ENCODE peak calls at places on chromosomes 16 and 17, in five cellular contexts. A is astrocyte of the spinal cord, S is GM13977, T is fibroblast of villous mesenchyme, O is lower leg skin. V is an unnamed sample.

GRCh38 chr17:6108382-6108781 is 38.2 kb downstream of the WSCD1 start:
- DNase-seq in O (no peak), T (no peak), A (no peak), S (no peak), V (no peak)

GRCh38 chr17:72456026-72456569 is 335.3 kb downstream of the SOX9 start:
- DNase-seq in O (no peak), S (no peak), T (peak), A (peak), V (no peak)

GRCh38 chr16:19948186-19949104 is 63.8 kb upstream of the GPRC5B start:
- DNase-seq in S (no peak), A (no peak), T (no peak), O (no peak), V (no peak)

GRCh38 chr16:3036726-3037315 is at the start of gene BICDL2:
- DNase-seq in T (no peak), S (no peak), A (no peak), O (no peak), V (no peak)

GRCh38 chr17:77420476-77420803 is 279.7 kb downstream of the SEC14L1 start:
- DNase-seq in S (no peak), O (no peak), A (no peak), T (no peak), V (no peak)

GRCh38 chr16:1691956-1692355 is 13.9 kb downstream of the JPT2 start:
- DNase-seq in S (no peak), O (no peak), A (peak), T (peak), V (no peak)

GRCh38 chr16:8831450-8832382 is 34.1 kb downstream of the PMM2 start:
- DNase-seq in S (no peak), A (no peak), O (no peak), T (no peak), V (no peak)

GRCh38 chr17:42171831-42172230 is 9.1 kb downstream of the KCNH4 start:
- DNase-seq in O (no peak), A (no peak), S (no peak), T (no peak), V (no peak)

GRCh38 chr16:65672960-65673359 is 551.1 kb upstream of the CDH11 start:
- DNase-seq in T (no peak), O (no peak), S (no peak), A (no peak), V (no peak)

GRCh38 chr16:12337776-12338655 is 361.5 kb downstream of the SNX29 start:
- DNase-seq in S (no peak), A (peak), T (no peak), O (no peak), V (no peak)

GRCh38 chr16:79497951-79498350 is 102.6 kb downstream of the MAF start:
- DNase-seq in T (no peak), S (no peak), A (no peak), O (no peak), V (no peak)

GRCh38 chr16:1102921-1103648 is 7.0 kb upstream of the C1QTNF8 start:
- DNase-seq in S (peak), A (no peak), O (peak), T (peak), V (peak)

GRCh38 chr17:81641825-81642489 is 5.0 kb downstream of the TSPAN10 start:
- DNase-seq in A (peak), T (peak), S (no peak), O (no peak), V (no peak)

GRCh38 chr16:10668322-10669045 is 26.2 kb downstream of the TEKT5 start:
- DNase-seq in S (peak), O (no peak), T (no peak), A (peak), V (no peak)

GRCh38 chr17:21365016-21365415 is 11.1 kb upstream of the KCNJ12 start:
- DNase-seq in O (no peak), S (no peak), A (no peak), T (no peak), V (no peak)

GRCh38 chr16:25914357-25914962 is 222.7 kb downstream of the HS3ST4 start:
- DNase-seq in A (no peak), O (no peak), S (no peak), T (no peak), V (no peak)

GRCh38 chr17:45332505-45332904 is 15.7 kb upstream of the MAP3K14 start:
- DNase-seq in A (no peak), T (no peak), S (no peak), O (no peak), V (no peak)

GRCh38 chr17:77372444-77373297 is 231.9 kb downstream of the SEC14L1 start:
- DNase-seq in T (peak), A (peak), O (peak), S (peak), V (peak)

GRCh38 chr16:31023627-31024226 is 9.6 kb upstream of the STX4 start:
- DNase-seq in A (no peak), T (no peak), O (no peak), S (no peak), V (no peak)

GRCh38 chr16:47927330-47927729 is 228.5 kb downstream of the ABCC12 start:
- DNase-seq in S (no peak), T (peak), A (peak), O (no peak), V (no peak)

GRCh38 chr17:81091134-81091530 is 56.2 kb downstream of the BAIAP2 start:
- DNase-seq in A (no peak), O (no peak), S (no peak), T (no peak), V (no peak)

GRCh38 chr16:16019488-16019887 is 70.1 kb downstream of the ABCC1 start:
- DNase-seq in T (peak), S (no peak), O (no peak), A (peak), V (peak)

GRCh38 chr17:75927286-75927922 is 13.4 kb downstream of the FBF1 start:
- DNase-seq in S (peak), T (peak), O (peak), A (no peak), V (no peak)

GRCh38 chr16:53168744-53169143 is 114.0 kb downstream of the CHD9 start:
- DNase-seq in O (no peak), A (no peak), T (no peak), S (no peak), V (no peak)

GRCh38 chr16:51880776-51881175 is 666.2 kb downstream of the TOX3 start:
- DNase-seq in A (peak), S (no peak), T (peak), O (no peak), V (no peak)

GRCh38 chr17:40499551-40500189 is 1.8 kb downstream of the TNS4 start:
- DNase-seq in T (peak), S (no peak), O (peak), A (peak), V (peak)

GRCh38 chr17:8189041-8189710 is 804 bp downstream of the BORCS6 start:
- DNase-seq in A (no peak), T (no peak), O (no peak), S (no peak), V (no peak)

GRCh38 chr17:27846042-27846655 is 45.8 kb upstream of the NOS2 start:
- DNase-seq in T (no peak), A (no peak), O (no peak), S (no peak), V (peak)

GRCh38 chr17:27810211-27810901 is 10.0 kb upstream of the NOS2 start:
- DNase-seq in A (no peak), S (peak), O (no peak), T (no peak), V (no peak)

GRCh38 chr17:31067699-31068184 is 27.0 kb upstream of the NF1 start:
- DNase-seq in S (no peak), O (no peak), A (peak), T (peak), V (no peak)

GRCh38 chr17:81683208-81683583 is 401 bp downstream of the ARL16 start:
- DNase-seq in T (no peak), S (no peak), A (no peak), O (no peak), V (no peak)

GRCh38 chr17:79133214-79133613 is 58.6 kb downstream of the ENGASE start:
- DNase-seq in O (no peak), T (no peak), A (no peak), S (no peak), V (no peak)

DNA sequence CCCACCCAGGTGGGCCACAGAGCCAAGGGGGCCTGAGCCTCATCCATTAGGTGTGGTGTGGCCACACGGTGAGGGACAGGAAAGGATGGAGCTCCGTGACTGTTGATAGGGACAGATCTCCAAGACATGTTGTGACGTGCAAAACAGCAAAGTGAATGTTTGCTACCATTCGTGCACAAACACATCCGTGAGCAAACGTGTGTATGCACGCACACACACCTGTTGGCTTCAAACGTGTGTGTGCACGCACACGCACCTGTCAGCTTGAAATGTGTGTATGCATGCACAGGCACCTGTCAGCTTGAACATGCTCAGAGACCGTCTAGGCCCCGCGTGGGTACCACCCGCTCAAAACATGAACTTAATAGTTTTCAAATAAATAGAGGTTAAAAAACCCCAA is 46.6 kb downstream of the ZDHHC7 start:
- DNase-seq in O (no peak), T (no peak), A (no peak), S (no peak), V (no peak)
- TF ChIP-seq CTCF in O (no peak), T (no peak), A (no peak), S (no peak), V (no peak)

GRCh38 chr16:58513874-58514273 is 1.4 kb upstream of the SETD6 start:
- DNase-seq in T (peak), O (no peak), S (no peak), A (no peak), V (no peak)

GRCh38 chr16:58518083-58518979 is 3.0 kb downstream of the SETD6 start:
- DNase-seq in S (peak), A (no peak), O (no peak), T (no peak), V (no peak)

GRCh38 chr16:58516768-58517107 is 1.4 kb downstream of the SETD6 start:
- DNase-seq in A (no peak), S (no peak), T (no peak), O (no peak), V (no peak)

GRCh38 chr16:58515871-58516767 is 802 bp downstream of the SETD6 start:
- DNase-seq in O (no peak), S (peak), A (no peak), T (no peak), V (no peak)

DNA sequence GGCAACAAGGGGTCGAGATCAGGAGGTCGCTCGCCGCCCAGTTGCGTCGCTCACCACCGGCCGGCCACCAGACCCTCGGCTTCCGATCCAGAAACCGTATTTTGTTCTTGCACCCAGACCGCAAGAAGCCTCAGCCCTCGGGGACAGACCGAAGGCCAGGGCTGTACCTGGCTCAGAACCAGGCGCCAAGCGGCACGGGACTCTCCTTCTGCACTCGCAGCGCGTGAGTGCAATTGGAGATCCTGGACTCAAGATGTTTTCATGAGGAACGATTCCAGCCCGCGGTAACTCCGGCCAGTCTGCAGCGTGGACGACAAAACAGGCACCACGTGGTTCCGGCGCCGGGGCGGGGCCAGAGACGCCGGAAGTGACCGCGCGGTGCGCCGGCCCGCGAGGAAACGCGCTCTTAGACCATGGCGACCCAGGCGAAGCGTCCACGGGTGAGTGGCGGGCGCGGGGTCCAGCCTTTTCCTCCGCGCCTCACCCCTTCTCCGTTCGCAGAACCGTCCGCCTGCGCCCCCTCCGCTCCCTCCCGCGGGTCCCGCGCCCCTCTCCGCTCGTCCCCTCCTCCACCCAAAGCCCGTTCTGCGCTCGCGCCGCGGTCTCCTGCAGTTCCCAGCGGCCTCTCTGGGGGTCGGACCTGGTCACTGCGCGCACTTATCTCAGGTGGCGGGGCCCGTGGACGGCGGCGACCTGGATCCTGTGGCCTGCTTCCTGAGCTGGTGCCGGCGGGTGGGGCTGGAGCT is at the start of gene SETD6:
- DNase-seq in S (peak), T (peak), O (peak), A (peak), V (peak)
- TF ChIP-seq CTCF in S (peak), T (peak), O (no peak), A (peak), V (no peak)

GRCh38 chr17:2056221-2057129 is 1.6 kb downstream of the HIC1 start:
- DNase-seq in S (peak), T (peak), O (no peak), A (peak), V (no peak)
- TF ChIP-seq CTCF in S (peak), T (no peak), O (no peak), A (no peak), V (no peak)

DNA sequence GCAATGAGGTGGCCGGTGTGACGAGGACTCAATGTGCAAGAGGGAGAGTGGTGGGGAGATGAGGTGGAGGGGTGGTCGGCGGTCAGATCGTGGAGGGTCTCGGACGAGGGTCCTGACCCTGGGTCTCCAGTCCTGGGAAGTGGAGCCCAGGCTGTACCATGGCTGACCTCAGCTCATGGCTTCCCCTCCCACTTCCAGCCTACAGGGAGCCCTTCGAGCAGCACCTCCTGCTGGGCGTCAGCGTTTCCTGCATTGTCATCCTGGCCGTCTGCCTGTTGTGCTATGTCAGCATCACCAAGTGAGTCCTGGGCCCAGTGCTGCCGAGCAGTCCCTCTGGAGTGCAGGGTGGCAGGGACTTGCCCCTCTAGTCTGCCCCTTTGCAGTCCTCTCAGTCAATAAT is 41.8 kb downstream of the IL4R start:
- DNase-seq in T (peak), O (no peak), A (no peak), S (no peak), V (peak)
- TF ChIP-seq CTCF in T (peak), O (no peak), A (peak), S (peak), V (no peak)

GRCh38 chr16:24275413-24275812 is 19.3 kb downstream of the CACNG3 start:
- DNase-seq in O (no peak), T (no peak), A (no peak), S (no peak), V (no peak)

GRCh38 chr16:24270721-24271120 is 14.6 kb downstream of the CACNG3 start:
- DNase-seq in T (no peak), O (no peak), S (no peak), A (no peak), V (no peak)

GRCh38 chr16:24273511-24273910 is 17.4 kb downstream of the CACNG3 start:
- DNase-seq in A (no peak), O (no peak), S (no peak), T (no peak), V (no peak)

DNA sequence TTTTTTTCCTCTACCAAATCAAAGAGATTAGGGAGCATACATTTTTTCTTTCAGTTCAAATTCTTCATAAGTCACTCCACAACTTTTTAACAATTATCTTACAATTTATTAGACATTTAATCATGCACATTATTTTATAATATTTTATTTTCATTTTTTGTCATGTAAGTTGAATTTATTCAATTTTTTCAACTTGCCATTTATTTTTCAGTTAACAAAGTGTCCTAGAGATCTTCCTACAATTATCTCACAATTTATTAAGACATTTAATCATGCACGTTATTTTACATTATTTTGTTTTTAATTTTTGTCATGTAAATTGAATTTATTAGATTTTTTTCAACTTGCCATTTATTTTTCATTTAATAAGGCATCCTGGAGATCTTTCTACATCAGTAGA is 16.2 kb downstream of the CACNG3 start:
- DNase-seq in S (no peak), A (no peak), T (no peak), O (no peak), V (no peak)
- TF ChIP-seq CTCF in S (no peak), A (no peak), T (no peak), O (no peak), V (no peak)

V was measured in testis.